ENCODE peak calls at places on chromosomes 13 and 19, in ten cellular contexts. B is stimulated activated CD8-positive, alpha-beta memory T cell treated with anti-CD3 and anti-CD28 coated beads, Interleukin-15, amount 100 ng/mL, for 24 hours; O is stimulated activated effector memory CD8-positive, alpha-beta T cell treated with anti-CD3 and anti-CD28 coated beads, Interleukin-12 subunit alpha, Interleukin-12 subunit beta, amount 100 ng/mL, for 72 hours; I is skeletal muscle cell; J is small intestine; G is upper lobe of right lung; D is HT-29; V is mucosa of gallbladder; W is NCI-H1092; Z is omental fat pad. L is an unnamed sample.

GRCh38 chr13:41668130-41668757 is 210.9 kb downstream of the RGCC start:
- DNase-seq in O (no peak), B (no peak), J (peak), D (peak), Z (no peak), W (peak), I (peak), V (peak), G (no peak), L (peak)

GRCh38 chr19:19075126-19075525 is 11.3 kb downstream of the SLC25A42 start:
- DNase-seq in G (no peak), B (no peak), Z (no peak), W (no peak), D (no peak), O (no peak), I (no peak), J (no peak), V (no peak), L (no peak)

GRCh38 chr19:39223703-39224279 is 19.7 kb upstream of the SYCN start:
- DNase-seq in I (no peak), J (no peak), D (peak), O (no peak), W (no peak), V (no peak), Z (no peak), G (no peak), B (no peak), L (no peak)

GRCh38 chr19:14563590-14563926 is 8.3 kb downstream of the NDUFB7 start:
- DNase-seq in J (no peak), I (no peak), O (no peak), V (no peak), Z (no peak), W (no peak), D (no peak), G (no peak), B (no peak), L (no peak)

GRCh38 chr13:42852102-42852501 is 70.7 kb downstream of the FAM216B start:
- DNase-seq in V (no peak), I (no peak), D (no peak), B (no peak), W (no peak), Z (no peak), G (no peak), O (no peak), J (no peak), L (no peak)

GRCh38 chr13:33454844-33455256 is 169.3 kb upstream of the STARD13 start:
- DNase-seq in G (no peak), Z (no peak), J (no peak), W (no peak), V (no peak), D (no peak), O (no peak), I (peak), B (no peak), L (no peak)

GRCh38 chr13:30739646-30740642 is 4.6 kb downstream of the ALOX5AP start:
- DNase-seq in J (peak), I (peak), G (no peak), V (no peak), B (no peak), O (peak), D (peak), Z (no peak), W (no peak), L (no peak)

GRCh38 chr19:18090545-18091216 is 3.9 kb upstream of the IL12RB1 start:
- DNase-seq in W (no peak), D (no peak), O (no peak), I (no peak), G (no peak), B (no peak), V (no peak), Z (no peak), J (no peak), L (no peak)

GRCh38 chr13:37011002-37011401 is 10.4 kb downstream of the EXOSC8 start:
- DNase-seq in O (no peak), V (no peak), G (no peak), I (no peak), D (no peak), B (no peak), Z (no peak), J (no peak), W (no peak), L (no peak)

GRCh38 chr19:54532528-54532927 is 29.9 kb downstream of the LAIR2 start:
- DNase-seq in B (no peak), J (no peak), W (no peak), D (no peak), Z (no peak), I (no peak), V (no peak), G (no peak), O (no peak), L (no peak)

GRCh38 chr19:53308339-53308811 is 25.2 kb upstream of the ZNF845 start:
- DNase-seq in V (peak), O (no peak), J (no peak), Z (no peak), I (no peak), D (no peak), G (peak), B (no peak), W (peak), L (peak)

GRCh38 chr13:24890256-24890655 is 126.3 kb downstream of the RNF17 start:
- DNase-seq in G (no peak), Z (no peak), D (no peak), J (no peak), W (no peak), I (no peak), O (no peak), B (no peak), V (no peak), L (no peak)

GRCh38 chr13:25319781-25320180 is 18.4 kb downstream of the NUP58 start:
- DNase-seq in V (no peak), J (no peak), I (no peak), G (no peak), W (no peak), B (no peak), D (no peak), Z (no peak), O (no peak), L (no peak)